ENCODE peak calls at places on chromosome 10, in five cellular contexts. X is NCI-H748 treated with DMSO at 0.1 percent for 48 hours, G is astrocyte of the spinal cord, B is neural crest cell, L is RPMI7951. T is an unnamed sample.

GRCh38 chr10:69632516-69633199 is 2.6 kb downstream of the FAM241B start:
- DNase-seq in X (no peak), G (no peak), B (no peak), L (no peak), T (no peak)

GRCh38 chr10:119341236-119342016 is 134.1 kb downstream of the GRK5 start:
- DNase-seq in X (no peak), G (peak), B (no peak), L (peak), T (no peak)

GRCh38 chr10:107118866-107119265 is 45.6 kb downstream of the SORCS1 start:
- DNase-seq in X (no peak), G (no peak), B (no peak), L (no peak), T (no peak)

GRCh38 chr10:130691787-130692186 is 555.6 kb downstream of the GLRX3 start:
- DNase-seq in X (no peak), G (no peak), B (no peak), L (no peak), T (no peak)

GRCh38 chr10:92816106-92816505 is 32.2 kb upstream of the EXOC6 start:
- DNase-seq in X (no peak), G (no peak), B (no peak), L (peak), T (no peak)

GRCh38 chr10:95290801-95291633 is at the start of gene PDLIM1:
- DNase-seq in X (no peak), G (peak), B (peak), L (peak), T (peak)

GRCh38 chr10:78641693-78642092 is 427.1 kb upstream of the ZMIZ1 start:
- DNase-seq in X (no peak), G (no peak), B (no peak), L (no peak), T (no peak)

GRCh38 chr10:69093933-69094332 is 6.0 kb downstream of the SRGN start:
- DNase-seq in X (no peak), G (no peak), B (no peak), L (peak), T (no peak)

GRCh38 chr10:44306762-44307161 is 78.1 kb downstream of the CXCL12 start:
- DNase-seq in X (no peak), G (no peak), B (no peak), L (peak), T (no peak)

GRCh38 chr10:46523881-46524470 is 32.5 kb downstream of the GPRIN2 start:
- DNase-seq in X (no peak), G (peak), B (no peak), L (peak), T (no peak)

GRCh38 chr10:97434055-97434454 is 8.1 kb downstream of the PGAM1 start:
- DNase-seq in X (no peak), G (no peak), B (no peak), L (no peak), T (peak)

GRCh38 chr10:42932735-42933453 is 144.0 kb upstream of the RET start:
- DNase-seq in X (no peak), G (no peak), B (peak), L (no peak), T (no peak)

GRCh38 chr10:113316506-113316905 is 236.3 kb upstream of the HABP2 start:
- DNase-seq in X (no peak), G (no peak), B (no peak), L (no peak), T (no peak)

GRCh38 chr10:113681533-113682470 is 2.1 kb downstream of the CASP7 start:
- DNase-seq in X (no peak), G (no peak), B (no peak), L (peak), T (no peak)

GRCh38 chr10:12849351-12850181 is 151.9 kb downstream of the CCDC3 start:
- DNase-seq in X (no peak), G (no peak), B (no peak), L (no peak), T (peak)

GRCh38 chr10:74249865-74250264 is 98.8 kb downstream of the ADK start:
- DNase-seq in X (no peak), G (no peak), B (no peak), L (no peak), T (no peak)

GRCh38 chr10:49161411-49161997 is 26.7 kb downstream of the TMEM273 start:
- DNase-seq in X (peak), G (peak), B (no peak), L (peak), T (peak)

GRCh38 chr10:60856405-60856804 is 78.1 kb downstream of the CDK1 start:
- DNase-seq in X (no peak), G (no peak), B (no peak), L (no peak), T (no peak)

GRCh38 chr10:66234872-66235271 is 691.0 kb upstream of the LRRTM3 start:
- DNase-seq in X (no peak), G (no peak), B (no peak), L (no peak), T (no peak)

GRCh38 chr10:43255644-43256431 is 11.0 kb downstream of the RASGEF1A start:
- DNase-seq in X (no peak), G (no peak), B (no peak), L (no peak), T (peak)

GRCh38 chr10:128180843-128181242 is 54.6 kb upstream of the MKI67 start:
- DNase-seq in X (peak), G (no peak), B (no peak), L (no peak), T (no peak)

GRCh38 chr10:97849101-97849490 is 547 bp upstream of the GOLGA7B start:
- DNase-seq in X (peak), G (no peak), B (no peak), L (peak), T (peak)

GRCh38 chr10:27893320-27894014 is 105.4 kb downstream of the ODAD2 start:
- DNase-seq in X (no peak), G (peak), B (no peak), L (peak), T (no peak)

GRCh38 chr10:122229678-122230077 is 41.4 kb upstream of the BTBD16 start:
- DNase-seq in X (no peak), G (no peak), B (no peak), L (no peak), T (no peak)

GRCh38 chr10:29858352-29859267 is 200.8 kb downstream of the JCAD start:
- DNase-seq in X (no peak), G (peak), B (peak), L (peak), T (peak)

GRCh38 chr10:1609596-1609995 is 127.7 kb downstream of the ADARB2 start:
- DNase-seq in X (no peak), G (no peak), B (no peak), L (no peak), T (peak)

T was measured in NCI-H146.